ENCODE peak calls at places on chromosomes 3 and 15, in four cellular contexts. K, C, L and I are unnamed samples.

GRCh38 chr3:46947981-46948791 is 28.4 kb downstream of the CCDC12 start:
- DNase-seq in K (no peak), C (peak; percentile 79), L (no peak), I (peak; percentile 82)

GRCh38 chr3:47117803-47118364 is 46.0 kb downstream of the SETD2 start:
- DNase-seq in K (no peak), C (no peak), L (no peak), I (no peak)

GRCh38 chr3:9204253-9205005 is 45.0 kb downstream of the SRGAP3 start:
- DNase-seq in K (no peak), C (no peak), L (no peak), I (no peak)

GRCh38 chr15:68205949-68206539 is 912 bp upstream of the CALML4 start:
- DNase-seq in K (no peak), C (peak; percentile 72), L (no peak), I (peak; percentile 73)

GRCh38 chr3:98592345-98592935 is 971 bp downstream of the CPOX start:
- DNase-seq in K (no peak), C (no peak), L (no peak), I (no peak)

GRCh38 chr3:31165399-31165860 is 271.0 kb upstream of the GADL1 start:
- DNase-seq in K (no peak), C (no peak), L (no peak), I (no peak)

GRCh38 chr15:56719774-56720555 is 13.3 kb downstream of the ZNF280D start:
- DNase-seq in K (no peak), C (no peak), L (no peak), I (no peak)

GRCh38 chr3:46883252-46884185 is 6.0 kb downstream of the PTH1R start:
- DNase-seq in K (no peak), C (peak; percentile 59), L (peak; percentile 63), I (no peak)

GRCh38 chr3:73707772-73708171 is 83.0 kb upstream of the PDZRN3 start:
- DNase-seq in K (no peak), C (no peak), L (no peak), I (no peak)

GRCh38 chr15:64386291-64386690 is 1.3 kb upstream of the TRIP4 start:
- DNase-seq in K (no peak), C (no peak), L (no peak), I (no peak)

GRCh38 chr3:177935008-177935407 is 601.2 kb upstream of the KCNMB2 start:
- DNase-seq in K (no peak), C (no peak), L (no peak), I (no peak)

GRCh38 chr3:170961616-170962400 is 53.4 kb upstream of the EIF5A2 start:
- DNase-seq in K (no peak), C (peak; percentile 15), L (no peak), I (no peak)

GRCh38 chr15:50358805-50359204 is 3.8 kb upstream of the GABPB1 start:
- DNase-seq in K (no peak), C (peak; percentile 26), L (peak; percentile 14), I (no peak)

GRCh38 chr3:160040181-160040580 is 51.5 kb downstream of the IL12A start:
- DNase-seq in K (no peak), C (no peak), L (no peak), I (no peak)

GRCh38 chr15:72009207-72009606 is 108.7 kb downstream of the MYO9A start:
- DNase-seq in K (peak; percentile 20), C (no peak), L (no peak), I (no peak)

GRCh38 chr3:143812411-143812968 is 35.8 kb downstream of the SLC9A9 start:
- DNase-seq in K (no peak), C (no peak), L (no peak), I (no peak)

GRCh38 chr3:143808999-143809700 is 39.1 kb downstream of the SLC9A9 start:
- DNase-seq in K (no peak), C (no peak), L (no peak), I (no peak)

GRCh38 chr3:143814358-143814968 is 33.8 kb downstream of the SLC9A9 start:
- DNase-seq in K (no peak), C (no peak), L (no peak), I (no peak)

GRCh38 chr3:143810866-143811265 is 37.4 kb downstream of the SLC9A9 start:
- DNase-seq in K (no peak), C (no peak), L (no peak), I (no peak)

DNA sequence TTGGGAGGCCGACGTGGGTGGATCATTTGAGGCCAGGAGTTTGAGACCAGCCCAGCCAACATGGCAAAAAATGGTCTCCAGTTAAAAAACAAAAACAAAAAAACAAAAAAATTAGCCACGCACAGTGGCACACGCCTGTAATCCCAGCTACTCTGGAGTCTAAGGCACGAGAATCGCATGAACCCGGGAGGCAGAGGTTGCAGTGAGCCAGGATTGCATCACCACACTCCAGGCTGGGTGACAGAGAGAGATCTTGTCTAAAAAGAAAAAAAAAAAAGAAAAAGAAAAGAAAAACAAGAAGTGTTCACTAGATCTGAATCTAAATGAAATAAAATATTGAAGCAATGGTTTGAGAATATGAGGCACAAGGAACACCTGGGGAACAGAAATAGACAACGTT is 36.7 kb downstream of the SLC9A9 start:
- DNase-seq in K (no peak), C (no peak), L (no peak), I (no peak)
- TF ChIP-seq SPI1 in K (no peak), C (no peak), L (no peak), I (no peak)

GRCh38 chr3:72485649-72486048 is 362.6 kb downstream of the SHQ1 start:
- DNase-seq in K (no peak), C (no peak), L (no peak), I (no peak)
- TF ChIP-seq POLR2AphosphoS5 in K (no peak), C (no peak), L (no peak), I (no peak)

GRCh38 chr3:34364345-34364744 is 565.9 kb downstream of the PDCD6IP start:
- DNase-seq in K (peak; percentile 21), C (no peak), L (no peak), I (no peak)
- TF ChIP-seq SPI1 in K (no peak), C (no peak), L (no peak), I (no peak)

DNA sequence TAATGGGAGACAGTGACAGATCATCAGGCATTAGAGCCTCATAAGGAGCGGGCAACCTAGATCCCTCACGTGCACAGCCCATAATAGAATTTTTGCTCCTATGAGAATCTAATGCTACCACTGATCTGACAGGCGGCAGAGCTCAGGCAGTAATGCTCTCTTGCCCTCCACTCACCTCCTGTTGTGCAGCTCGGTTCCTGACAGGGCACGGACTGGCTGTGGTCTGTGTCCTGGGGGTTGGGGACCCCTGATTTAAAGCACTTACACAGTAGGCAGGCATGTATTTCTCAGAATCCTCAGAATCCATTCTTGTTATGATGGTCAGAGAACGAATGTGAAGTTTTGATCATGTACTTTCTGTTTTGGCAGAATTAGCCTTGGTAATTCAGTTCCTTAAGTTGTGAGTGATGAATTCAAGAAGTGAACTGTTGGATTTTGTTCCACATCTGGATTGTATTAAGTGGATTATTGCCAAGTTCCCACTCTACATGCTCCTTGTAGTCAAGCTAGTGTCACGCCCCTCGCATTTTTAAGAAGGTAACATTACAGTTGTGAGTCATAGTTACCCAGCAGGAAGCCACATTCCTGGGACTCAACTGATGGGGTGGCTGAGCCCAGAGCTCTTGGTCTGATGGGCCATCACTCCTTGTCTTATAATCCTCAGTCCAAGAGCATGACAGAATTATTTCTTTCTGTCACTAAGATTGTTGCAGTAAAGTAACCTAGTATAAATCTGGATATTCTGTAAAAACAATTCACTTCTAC is 102.5 kb downstream of the PTPRG start:
- DNase-seq in K (no peak), C (no peak), L (no peak), I (no peak)
- TF ChIP-seq POLR2AphosphoS5 in K (no peak), C (no peak), L (no peak), I (no peak)

DNA sequence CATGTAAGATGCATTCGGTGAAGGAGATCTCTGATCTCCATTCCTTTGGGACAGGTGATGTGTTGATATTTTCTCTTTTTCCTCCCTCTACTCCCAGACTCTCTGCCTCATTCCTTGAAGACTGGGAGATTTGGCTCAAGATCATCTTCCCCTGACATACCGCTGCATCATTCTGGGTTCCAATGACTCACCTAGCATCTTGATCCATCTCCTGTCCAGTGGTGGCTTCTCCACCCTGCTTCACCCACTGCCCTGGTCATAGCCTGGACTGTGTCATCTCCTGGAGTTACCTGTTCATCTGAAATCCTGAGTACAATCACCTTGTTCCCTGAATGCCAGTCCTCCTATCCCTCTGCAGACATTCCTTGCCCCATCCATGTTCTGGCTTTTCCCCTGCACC is 57.4 kb upstream of the TRAK1 start:
- DNase-seq in K (no peak), C (no peak), L (no peak), I (no peak)
- TF ChIP-seq SPI1 in K (no peak), C (no peak), L (no peak), I (no peak)